ENCODE peak calls at places on chromosomes 5 and 9, in five cellular contexts. One of them, this sample, is unnamed.

GRCh38 chr9:129568560-129569505 is 52.1 kb downstream of the C9orf50 start:
- DNase-seq in adrenal gland: peak; percentile 60
- DNase-seq in RWPE1: no peak
- DNase-seq in esophagus squamous epithelium: no peak
- DNase-seq in tibial artery: peak; percentile 80
- DNase-seq in this sample: peak; percentile 61

GRCh38 chr9:70814597-70814996 is 306.8 kb downstream of the TRPM3 start:
- DNase-seq in esophagus squamous epithelium: no peak
- DNase-seq in adrenal gland: no peak
- DNase-seq in RWPE1: no peak
- DNase-seq in tibial artery: no peak
- DNase-seq in this sample: no peak

GRCh38 chr9:22256381-22256780 is 190.2 kb upstream of the DMRTA1 start:
- DNase-seq in RWPE1: no peak
- DNase-seq in esophagus squamous epithelium: no peak
- DNase-seq in adrenal gland: no peak
- DNase-seq in tibial artery: no peak
- DNase-seq in this sample: no peak

GRCh38 chr5:72392326-72392733 is 72.2 kb downstream of the PTCD2 start:
- DNase-seq in adrenal gland: no peak
- DNase-seq in esophagus squamous epithelium: no peak
- DNase-seq in tibial artery: no peak
- DNase-seq in RWPE1: peak; percentile 55
- DNase-seq in this sample: peak; percentile 3

GRCh38 chr9:31776471-31776870 is 608.0 kb upstream of the ACO1 start:
- DNase-seq in adrenal gland: peak; percentile 38
- DNase-seq in tibial artery: no peak
- DNase-seq in esophagus squamous epithelium: no peak
- DNase-seq in RWPE1: no peak
- DNase-seq in this sample: no peak

GRCh38 chr5:134103397-134103796 is 11.1 kb upstream of the TCF7 start:
- DNase-seq in RWPE1: no peak
- DNase-seq in esophagus squamous epithelium: no peak
- DNase-seq in adrenal gland: no peak
- DNase-seq in tibial artery: no peak
- DNase-seq in this sample: no peak

GRCh38 chr5:82004511-82004910 is 32.7 kb downstream of the ATG10 start:
- DNase-seq in tibial artery: no peak
- DNase-seq in esophagus squamous epithelium: no peak
- DNase-seq in RWPE1: no peak
- DNase-seq in adrenal gland: no peak
- DNase-seq in this sample: no peak

GRCh38 chr5:84092738-84093137 is 291.9 kb downstream of the EDIL3 start:
- DNase-seq in RWPE1: no peak
- DNase-seq in esophagus squamous epithelium: no peak
- DNase-seq in tibial artery: no peak
- DNase-seq in adrenal gland: no peak
- DNase-seq in this sample: no peak

GRCh38 chr5:117454716-117455212 is 880.1 kb upstream of the SEMA6A start:
- DNase-seq in esophagus squamous epithelium: no peak
- DNase-seq in tibial artery: peak; percentile 70
- DNase-seq in adrenal gland: peak; percentile 28
- DNase-seq in RWPE1: peak; percentile 45
- DNase-seq in this sample: peak; percentile 65

GRCh38 chr9:136345281-136346156 is 18.0 kb downstream of the DNLZ start:
- DNase-seq in esophagus squamous epithelium: no peak
- DNase-seq in tibial artery: peak; percentile 89
- DNase-seq in adrenal gland: no peak
- DNase-seq in RWPE1: no peak
- DNase-seq in this sample: peak; percentile 74

GRCh38 chr9:91341749-91342148 is 20.0 kb downstream of the AUH start:
- DNase-seq in esophagus squamous epithelium: no peak
- DNase-seq in adrenal gland: no peak
- DNase-seq in tibial artery: no peak
- DNase-seq in RWPE1: no peak
- DNase-seq in this sample: no peak

GRCh38 chr9:91342575-91342974 is 19.1 kb downstream of the AUH start:
- DNase-seq in adrenal gland: no peak
- DNase-seq in tibial artery: no peak
- DNase-seq in esophagus squamous epithelium: no peak
- DNase-seq in RWPE1: no peak
- DNase-seq in this sample: no peak

GRCh38 chr9:91340395-91340794 is 21.3 kb downstream of the AUH start:
- DNase-seq in tibial artery: no peak
- DNase-seq in esophagus squamous epithelium: no peak
- DNase-seq in adrenal gland: no peak
- DNase-seq in RWPE1: no peak
- DNase-seq in this sample: no peak

GRCh38 chr9:91338681-91339080 is 23.0 kb downstream of the AUH start:
- DNase-seq in adrenal gland: no peak
- DNase-seq in esophagus squamous epithelium: no peak
- DNase-seq in tibial artery: no peak
- DNase-seq in RWPE1: no peak
- DNase-seq in this sample: no peak

GRCh38 chr9:91341258-91341746 is 20.4 kb downstream of the AUH start:
- DNase-seq in tibial artery: no peak
- DNase-seq in RWPE1: no peak
- DNase-seq in esophagus squamous epithelium: no peak
- DNase-seq in adrenal gland: no peak
- DNase-seq in this sample: no peak
- TF ChIP-seq CTCF in tibial artery: no peak
- TF ChIP-seq CTCF in RWPE1: no peak
- TF ChIP-seq CTCF in esophagus squamous epithelium: no peak
- TF ChIP-seq CTCF in adrenal gland: no peak
- TF ChIP-seq CTCF in this sample: no peak

DNA sequence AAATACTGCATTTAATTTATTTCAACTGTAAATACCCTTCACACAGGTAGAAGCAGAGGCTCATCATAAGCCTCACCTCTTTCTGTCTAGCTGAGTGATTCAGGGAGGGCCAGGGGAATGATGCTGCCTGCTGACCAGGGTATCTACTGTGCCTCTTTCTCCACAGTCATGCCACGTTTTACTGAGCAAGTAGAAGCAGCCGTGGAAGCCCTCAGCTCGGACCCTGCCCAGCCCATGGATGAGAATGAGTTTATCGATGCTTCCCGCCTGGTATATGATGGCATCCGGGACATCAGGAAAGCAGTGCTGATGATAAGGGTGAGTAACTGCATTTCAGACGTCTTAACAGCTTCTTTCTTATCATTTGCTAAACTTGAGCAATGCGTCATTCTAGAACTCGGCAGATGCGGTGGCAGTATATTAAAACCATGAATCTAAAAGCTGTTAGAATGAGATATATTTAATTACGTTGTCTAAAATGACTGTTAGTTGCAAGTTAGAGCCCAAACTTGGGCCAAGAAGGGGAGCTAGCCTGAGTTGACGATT is 50.0 kb upstream of the LRRTM2 start:
- DNase-seq in tibial artery: no peak
- DNase-seq in esophagus squamous epithelium: no peak
- DNase-seq in adrenal gland: no peak
- DNase-seq in RWPE1: no peak
- DNase-seq in this sample: no peak
- H3K27ac ChIP-seq in tibial artery: no peak overlapping the region
- H3K27ac ChIP-seq in esophagus squamous epithelium: no peak overlapping the region
- H3K27ac ChIP-seq in adrenal gland: no peak overlapping the region
- H3K27ac ChIP-seq in RWPE1: no peak overlapping the region
- H3K27ac ChIP-seq in this sample: no peak overlapping the region

GRCh38 chr5:59587489-59588337 is 305.8 kb downstream of the PDE4D start:
- DNase-seq in RWPE1: no peak
- DNase-seq in tibial artery: peak; percentile 70
- DNase-seq in adrenal gland: peak; percentile 26
- DNase-seq in esophagus squamous epithelium: no peak
- DNase-seq in this sample: peak; percentile 33
- TF ChIP-seq CTCF in RWPE1: no peak
- TF ChIP-seq CTCF in tibial artery: no peak
- TF ChIP-seq CTCF in adrenal gland: no peak
- TF ChIP-seq CTCF in esophagus squamous epithelium: no peak
- TF ChIP-seq CTCF in this sample: no peak

GRCh38 chr5:33931136-33931535 is 5.0 kb upstream of the RXFP3 start:
- DNase-seq in adrenal gland: no peak
- DNase-seq in tibial artery: no peak
- DNase-seq in esophagus squamous epithelium: no peak
- DNase-seq in RWPE1: no peak
- DNase-seq in this sample: no peak

GRCh38 chr5:33928283-33928682 is 7.9 kb upstream of the RXFP3 start:
- DNase-seq in adrenal gland: no peak
- DNase-seq in esophagus squamous epithelium: no peak
- DNase-seq in tibial artery: no peak
- DNase-seq in RWPE1: no peak
- DNase-seq in this sample: no peak

GRCh38 chr5:33933723-33934544 is 2.3 kb upstream of the RXFP3 start:
- DNase-seq in adrenal gland: no peak
- DNase-seq in esophagus squamous epithelium: no peak
- DNase-seq in RWPE1: no peak
- DNase-seq in tibial artery: no peak
- DNase-seq in this sample: no peak

GRCh38 chr5:33925278-33925677 is 10.9 kb upstream of the RXFP3 start:
- DNase-seq in tibial artery: no peak
- DNase-seq in RWPE1: no peak
- DNase-seq in esophagus squamous epithelium: no peak
- DNase-seq in adrenal gland: no peak
- DNase-seq in this sample: no peak

DNA sequence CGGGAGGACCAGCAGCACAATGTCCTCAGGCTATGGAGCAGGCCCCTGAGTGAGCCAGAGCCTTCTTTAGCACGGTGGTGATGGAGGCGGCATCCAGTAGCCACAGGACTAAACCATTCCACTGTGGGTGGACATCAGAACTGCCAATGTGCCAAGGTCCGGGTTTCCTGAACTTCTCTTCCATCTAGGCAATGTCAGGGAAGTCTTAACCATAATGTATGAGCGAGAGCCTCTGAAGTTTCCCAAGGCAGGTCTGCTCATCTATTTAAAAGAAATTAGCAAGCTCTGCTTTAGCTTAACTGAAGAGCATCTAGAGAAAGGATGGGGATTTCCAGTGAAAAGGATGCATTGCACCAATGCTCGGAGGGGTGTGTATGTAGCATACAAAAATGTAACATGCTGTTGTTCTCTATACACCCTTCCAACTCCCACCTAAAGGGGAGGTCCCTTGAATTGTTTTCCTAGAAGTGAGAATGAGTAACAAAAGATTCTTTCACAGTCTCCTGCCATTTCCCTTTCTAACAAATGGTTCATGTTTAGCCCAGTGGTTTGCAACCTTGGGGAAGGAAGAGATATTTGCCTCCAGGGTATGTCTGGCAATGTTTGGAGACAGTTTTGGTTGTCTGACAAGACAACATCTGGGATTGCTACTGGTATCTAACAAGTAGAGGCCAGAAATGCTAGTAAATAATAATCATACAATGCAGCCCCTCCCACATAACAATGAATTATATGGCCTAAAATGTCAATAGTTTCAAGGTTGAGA is 6.1 kb upstream of the RXFP3 start:
- DNase-seq in adrenal gland: no peak
- DNase-seq in RWPE1: no peak
- DNase-seq in tibial artery: no peak
- DNase-seq in esophagus squamous epithelium: no peak
- DNase-seq in this sample: no peak
- H3K27ac ChIP-seq in adrenal gland: no peak overlapping the region
- H3K27ac ChIP-seq in RWPE1: no peak overlapping the region
- H3K27ac ChIP-seq in tibial artery: no peak overlapping the region
- H3K27ac ChIP-seq in esophagus squamous epithelium: no peak overlapping the region
- H3K27ac ChIP-seq in this sample: no peak overlapping the region

DNA sequence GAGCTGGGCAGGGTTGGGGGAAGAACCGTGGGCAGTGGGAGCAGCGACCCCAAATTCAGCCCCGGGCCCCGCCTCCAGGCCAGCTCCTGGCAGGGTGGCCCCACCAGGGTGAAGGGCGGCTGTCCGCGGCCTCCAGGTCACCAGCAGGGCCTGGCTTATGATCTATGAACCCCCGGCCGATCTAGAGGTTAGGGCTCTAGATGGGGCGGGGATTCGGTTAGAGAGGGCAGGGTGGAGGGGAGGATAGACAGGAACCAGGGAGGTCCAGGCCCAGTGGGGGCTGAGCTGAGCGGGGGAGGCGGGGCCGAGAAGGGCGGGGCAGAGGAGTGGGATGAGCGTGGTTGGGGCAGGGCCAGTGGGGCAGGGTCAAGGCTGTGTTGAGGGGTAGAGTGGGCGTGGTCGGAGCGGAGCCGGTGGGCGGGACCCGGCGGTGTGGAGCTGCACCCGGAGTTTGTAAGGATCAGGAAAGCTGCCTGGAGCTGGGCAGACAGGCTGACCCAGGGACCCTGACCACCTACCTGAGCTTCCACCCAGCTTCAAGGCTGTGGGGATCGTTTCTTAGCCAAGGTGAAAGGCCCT is 29.3 kb upstream of the OBP2B start:
- DNase-seq in RWPE1: no peak
- DNase-seq in esophagus squamous epithelium: no peak
- DNase-seq in tibial artery: no peak
- DNase-seq in adrenal gland: peak; percentile 85
- DNase-seq in this sample: peak; percentile 92
- TF ChIP-seq CTCF in RWPE1: no peak
- TF ChIP-seq CTCF in esophagus squamous epithelium: no peak
- TF ChIP-seq CTCF in tibial artery: no peak
- TF ChIP-seq CTCF in adrenal gland: no peak
- TF ChIP-seq CTCF in this sample: no peak

GRCh38 chr5:150765019-150765788 is 6.4 kb upstream of the DCTN4 start:
- DNase-seq in esophagus squamous epithelium: no peak
- DNase-seq in RWPE1: no peak
- DNase-seq in tibial artery: no peak
- DNase-seq in adrenal gland: no peak
- DNase-seq in this sample: no peak

GRCh38 chr5:150762216-150762615 is 3.4 kb upstream of the DCTN4 start:
- DNase-seq in adrenal gland: no peak
- DNase-seq in RWPE1: no peak
- DNase-seq in tibial artery: no peak
- DNase-seq in esophagus squamous epithelium: no peak
- DNase-seq in this sample: no peak

GRCh38 chr5:150765789-150766149 is 7.0 kb upstream of the DCTN4 start:
- DNase-seq in esophagus squamous epithelium: no peak
- DNase-seq in adrenal gland: no peak
- DNase-seq in tibial artery: no peak
- DNase-seq in RWPE1: no peak
- DNase-seq in this sample: no peak

GRCh38 chr5:150764530-150764929 is 5.7 kb upstream of the DCTN4 start:
- DNase-seq in esophagus squamous epithelium: no peak
- DNase-seq in adrenal gland: no peak
- DNase-seq in tibial artery: no peak
- DNase-seq in RWPE1: no peak
- DNase-seq in this sample: no peak

GRCh38 chr5:150763023-150763793 is 4.4 kb upstream of the DCTN4 start:
- DNase-seq in esophagus squamous epithelium: no peak
- DNase-seq in adrenal gland: peak; percentile 80
- DNase-seq in RWPE1: peak; percentile 90
- DNase-seq in tibial artery: peak; percentile 77
- DNase-seq in this sample: peak; percentile 50
- H3K27ac ChIP-seq in esophagus squamous epithelium: peak overlapping the region; percentile 48
- H3K27ac ChIP-seq in adrenal gland: peak overlapping the region; percentile 71
- H3K27ac ChIP-seq in RWPE1: peak overlapping the region; percentile 66
- H3K27ac ChIP-seq in tibial artery: peak overlapping the region; percentile 17
- H3K27ac ChIP-seq in this sample: peak overlapping the region; percentile 58

GRCh38 chr5:118479285-118479684 is 509.1 kb downstream of the DTWD2 start:
- DNase-seq in tibial artery: no peak
- DNase-seq in adrenal gland: no peak
- DNase-seq in RWPE1: no peak
- DNase-seq in esophagus squamous epithelium: no peak
- DNase-seq in this sample: no peak
- TF ChIP-seq CTCF in tibial artery: no peak
- TF ChIP-seq CTCF in adrenal gland: no peak
- TF ChIP-seq CTCF in RWPE1: no peak
- TF ChIP-seq CTCF in esophagus squamous epithelium: no peak
- TF ChIP-seq CTCF in this sample: no peak